ENCODE peak calls at places on chromosome 1, in eight cellular contexts. J is GM23338, L is left lung, N is gastrocnemius medialis, T is upper lobe of left lung, H is K562, O is pancreas, M is RWPE2. D is an unnamed sample.
A peak's percentile ranks its signal among the peaks of the same experiment; 100 is the strongest.

GRCh38 chr1:162682013-162682419 is 49.8 kb downstream of the DDR2 start:
- ATAC-seq in J (no peak), L (peak; percentile 19), N (no peak), T (peak; percentile 12), H (peak; percentile 53), O (no peak), M (no peak), D (no peak)

GRCh38 chr1:215143497-215143896 is 61.0 kb downstream of the KCNK2 start:
- ATAC-seq in J (no peak), L (no peak), N (no peak), T (no peak), H (no peak), O (no peak), M (no peak), D (no peak)

GRCh38 chr1:194476351-194476750 is 1289.9 kb upstream of the B3GALT2 start:
- ATAC-seq in J (no peak), L (no peak), N (no peak), T (no peak), H (no peak), O (no peak), M (no peak), D (no peak)

GRCh38 chr1:44002606-44003157 is 11.3 kb downstream of the CCDC24 start:
- ATAC-seq in J (peak; percentile 44), L (no peak), N (no peak), T (no peak), H (no peak), O (no peak), M (no peak), D (no peak)

GRCh38 chr1:56540467-56540866 is 38.9 kb downstream of the PLPP3 start:
- ATAC-seq in J (no peak), L (no peak), N (no peak), T (no peak), H (no peak), O (no peak), M (no peak), D (no peak)

GRCh38 chr1:51469518-51469917 is 49.5 kb downstream of the EPS15 start:
- ATAC-seq in J (no peak), L (no peak), N (no peak), T (no peak), H (peak; percentile 83), O (no peak), M (no peak), D (no peak)

GRCh38 chr1:212485895-212486590 is 53.3 kb downstream of the NENF start:
- ATAC-seq in J (peak; percentile 28), L (peak; percentile 77), N (no peak), T (peak; percentile 87), H (peak; percentile 83), O (peak; percentile 86), M (peak; percentile 91), D (peak; percentile 62)

GRCh38 chr1:100423832-100424337 is 71.6 kb downstream of the CDC14A start:
- ATAC-seq in J (peak; percentile 35), L (no peak), N (no peak), T (no peak), H (peak; percentile 73), O (no peak), M (no peak), D (no peak)

GRCh38 chr1:236081546-236082227 is 16.8 kb upstream of the NID1 start:
- ATAC-seq in J (no peak), L (no peak), N (no peak), T (no peak), H (peak; percentile 57), O (no peak), M (no peak), D (no peak)

GRCh38 chr1:205351984-205352713 is 4.6 kb downstream of the KLHDC8A start:
- ATAC-seq in J (peak; percentile 41), L (no peak), N (no peak), T (no peak), H (peak; percentile 70), O (peak; percentile 76), M (peak; percentile 75), D (peak; percentile 17)

GRCh38 chr1:46044116-46044515 is 88.3 kb downstream of the PIK3R3 start:
- ATAC-seq in J (no peak), L (no peak), N (no peak), T (no peak), H (no peak), O (no peak), M (no peak), D (no peak)

GRCh38 chr1:8360493-8361197 is 42.7 kb downstream of the SLC45A1 start:
- ATAC-seq in J (no peak), L (no peak), N (no peak), T (no peak), H (no peak), O (no peak), M (no peak), D (no peak)

GRCh38 chr1:8358241-8358896 is 40.5 kb downstream of the SLC45A1 start:
- ATAC-seq in J (no peak), L (no peak), N (no peak), T (no peak), H (no peak), O (no peak), M (no peak), D (no peak)

GRCh38 chr1:8357329-8358101 is 39.6 kb downstream of the SLC45A1 start:
- ATAC-seq in J (no peak), L (no peak), N (no peak), T (peak; percentile 2), H (no peak), O (no peak), M (no peak), D (no peak)

GRCh38 chr1:8359617-8360481 is 41.9 kb downstream of the SLC45A1 start:
- ATAC-seq in J (no peak), L (no peak), N (no peak), T (no peak), H (no peak), O (no peak), M (no peak), D (no peak)

DNA sequence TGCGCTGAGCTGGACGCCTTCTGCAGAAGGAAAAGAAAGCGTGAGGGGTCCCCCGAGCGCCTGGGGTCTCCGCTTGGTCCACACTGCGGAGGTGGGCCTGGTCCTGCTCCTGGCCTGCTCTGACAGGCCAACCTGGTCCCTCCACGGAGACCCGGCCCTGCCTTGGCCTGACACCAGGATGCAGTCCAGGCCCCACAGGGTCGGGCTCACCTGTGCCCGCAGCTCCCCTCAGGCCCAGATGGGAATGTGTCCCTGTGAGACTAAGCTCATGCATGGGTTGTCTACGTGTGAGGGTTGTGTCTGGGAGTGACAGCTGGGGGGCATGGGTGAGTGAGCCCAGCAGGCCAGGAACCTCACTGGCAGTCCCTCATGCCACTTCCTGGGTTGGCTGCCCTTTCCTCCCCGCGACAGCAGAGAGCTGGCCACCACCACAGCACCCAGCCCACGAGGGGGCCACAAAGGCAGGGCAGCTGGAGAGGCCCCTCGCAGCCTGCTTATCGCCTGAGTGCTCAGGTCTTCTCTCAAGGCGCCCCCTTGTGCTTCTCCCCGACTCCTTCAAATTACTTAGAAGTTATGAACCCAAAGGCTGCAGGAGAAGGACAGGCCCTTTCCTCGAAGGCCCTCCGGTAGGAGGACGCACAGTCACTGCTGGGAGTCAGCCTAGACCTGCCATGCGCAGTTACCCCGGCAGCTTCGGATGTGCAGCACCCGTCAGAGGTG is 41.1 kb downstream of the SLC45A1 start:
- ATAC-seq in J (peak; percentile 16), L (no peak), N (peak; percentile 11), T (no peak), H (no peak), O (no peak), M (no peak), D (no peak)
- TF ChIP-seq CTCF in J (peak; percentile 24), L (no peak), N (no peak), T (no peak), H (no peak), O (no peak), M (no peak), D (no peak)

GRCh38 chr1:229554886-229555621 is 3.5 kb downstream of the ABCB10 start:
- ATAC-seq in J (no peak), L (no peak), N (no peak), T (no peak), H (peak; percentile 45), O (no peak), M (no peak), D (no peak)
- H3K27ac ChIP-seq in J (no peak overlapping the region), L (no peak overlapping the region), N (no peak overlapping the region), T (no peak overlapping the region), H (peak overlapping the region; percentile 67), O (no peak overlapping the region), M (no peak overlapping the region), D (no peak overlapping the region)

GRCh38 chr1:57966340-57966739 is 542.5 kb upstream of the DAB1 start:
- ATAC-seq in J (peak; percentile 60), L (no peak), N (no peak), T (no peak), H (no peak), O (no peak), M (no peak), D (no peak)
- TF ChIP-seq CTCF in J (peak; percentile 63), L (no peak), N (no peak), T (no peak), H (no peak), O (no peak), M (no peak), D (no peak)

GRCh38 chr1:245332513-245332912 is 177.7 kb downstream of the KIF26B start:
- ATAC-seq in J (no peak), L (no peak), N (no peak), T (no peak), H (no peak), O (no peak), M (no peak), D (no peak)
- H3K27ac ChIP-seq in J (no peak overlapping the region), L (no peak overlapping the region), N (no peak overlapping the region), T (no peak overlapping the region), H (no peak overlapping the region), O (no peak overlapping the region), M (no peak overlapping the region), D (no peak overlapping the region)

GRCh38 chr1:25806418-25806817 is 6.4 kb downstream of the SELENON start:
- ATAC-seq in J (no peak), L (no peak), N (no peak), T (peak; percentile 51), H (no peak), O (peak; percentile 55), M (no peak), D (peak; percentile 20)

GRCh38 chr1:25804244-25804963 is 4.4 kb downstream of the SELENON start:
- ATAC-seq in J (no peak), L (no peak), N (peak; percentile 69), T (no peak), H (no peak), O (no peak), M (peak; percentile 30), D (no peak)

GRCh38 chr1:25803368-25803767 is 3.4 kb downstream of the SELENON start:
- ATAC-seq in J (no peak), L (no peak), N (no peak), T (no peak), H (no peak), O (no peak), M (no peak), D (no peak)

GRCh38 chr1:25805863-25806225 is 5.9 kb downstream of the SELENON start:
- ATAC-seq in J (no peak), L (peak; percentile 38), N (peak; percentile 70), T (no peak), H (no peak), O (peak; percentile 72), M (no peak), D (peak; percentile 54)

GRCh38 chr1:25804964-25805862 is 5.2 kb downstream of the SELENON start:
- ATAC-seq in J (no peak), L (peak; percentile 3), N (no peak), T (no peak), H (no peak), O (no peak), M (no peak), D (no peak)
- TF ChIP-seq CTCF in J (no peak), L (no peak), N (no peak), T (no peak), H (no peak), O (no peak), M (no peak), D (no peak)